ENCODE peak calls at places on chromosomes 11 and 22, in four cellular contexts. D, A, R and I are unnamed samples. For H3K27me3, the result is how much of the 10 kb centered on the place peaks cover.

GRCh38 chr11:119460582-119460981 is 37.6 kb upstream of the THY1 start:
- DNase-seq in D (no peak), A (no peak), R (no peak), I (no peak)

GRCh38 chr11:133070053-133070713 is 462.1 kb downstream of the OPCML start:
- DNase-seq in D (no peak), A (peak), R (peak), I (no peak)

GRCh38 chr11:20611892-20612291 is 12.5 kb downstream of the SLC6A5 start:
- DNase-seq in D (no peak), A (no peak), R (no peak), I (no peak)

GRCh38 chr11:46003647-46004046 is 81.2 kb downstream of the LARGE2 start:
- DNase-seq in D (no peak), A (peak), R (no peak), I (no peak)

GRCh38 chr22:35357883-35358621 is 22.8 kb upstream of the HMOX1 start:
- DNase-seq in D (no peak), A (no peak), R (no peak), I (no peak)

GRCh38 chr11:21475276-21475675 is 717.6 kb upstream of the ANO5 start:
- DNase-seq in D (no peak), A (peak), R (no peak), I (no peak)

GRCh38 chr11:14642453-14642852 is 1.2 kb upstream of the PDE3B start:
- DNase-seq in D (no peak), A (no peak), R (no peak), I (no peak)

GRCh38 chr11:33191456-33191855 is 30.2 kb upstream of the CSTF3 start:
- DNase-seq in D (no peak), A (no peak), R (no peak), I (no peak)

GRCh38 chr11:126049159-126049558 is 13.5 kb downstream of the CDON start:
- DNase-seq in D (no peak), A (no peak), R (no peak), I (no peak)

GRCh38 chr11:110077866-110078325 is 15.3 kb upstream of the ZC3H12C start:
- DNase-seq in D (no peak), A (peak), R (no peak), I (no peak)

GRCh38 chr22:35369996-35370395 is 10.9 kb upstream of the HMOX1 start:
- DNase-seq in D (no peak), A (no peak), R (no peak), I (no peak)

GRCh38 chr11:114921697-114922096 is 243.4 kb downstream of the NXPE2 start:
- DNase-seq in D (no peak), A (no peak), R (no peak), I (no peak)

GRCh38 chr22:40196628-40197027 is 18.9 kb downstream of the TNRC6B start:
- DNase-seq in D (no peak), A (no peak), R (no peak), I (no peak)

GRCh38 chr11:124882339-124883071 is 15.2 kb downstream of the ROBO4 start:
- DNase-seq in D (peak), A (peak), R (peak), I (no peak)
- H3K27me3 ChIP-seq in D (under half), A (under half), R (under half), I (under half)

DNA sequence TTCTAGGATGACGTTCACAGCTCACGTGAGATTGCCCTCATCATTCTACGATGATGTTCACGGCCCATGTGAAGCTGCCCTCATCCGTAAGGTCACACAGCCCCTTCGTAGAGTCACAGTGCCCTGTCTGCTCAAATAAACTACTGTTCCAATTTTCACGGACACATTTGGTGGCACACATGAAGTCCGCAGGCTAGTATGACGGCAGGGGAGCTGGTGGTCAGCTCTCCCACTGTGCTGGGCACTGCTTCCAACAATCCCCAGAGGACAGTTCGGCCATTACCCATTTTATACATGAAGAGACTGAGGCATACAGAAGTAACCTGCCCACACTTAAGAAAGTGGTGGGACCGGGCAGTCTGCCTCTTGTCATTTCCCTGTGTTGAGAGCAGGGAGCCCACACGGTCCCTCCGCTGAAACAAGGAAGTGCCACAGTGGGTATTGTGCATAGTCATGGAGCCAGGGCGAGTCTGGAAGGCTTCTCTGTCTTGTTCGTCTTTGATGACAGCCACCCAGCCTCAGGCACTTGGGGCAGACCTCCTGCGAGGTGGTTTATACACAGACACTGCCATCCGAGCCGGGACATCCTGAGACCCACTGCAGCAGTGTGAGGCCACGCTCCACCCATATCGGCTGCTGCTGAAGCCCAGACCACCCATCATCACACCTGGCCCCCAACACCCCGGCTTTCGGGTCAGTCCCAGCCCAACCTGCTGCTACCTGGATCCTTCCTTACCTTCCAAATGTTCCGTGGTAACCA is 114.3 kb downstream of the PHF21B start:
- DNase-seq in D (peak), A (no peak), R (no peak), I (peak)
- H3K27me3 ChIP-seq in D (under half), A (under half), R (under half), I (under half)

GRCh38 chr11:11003226-11003625 is 145.4 kb upstream of the ZBED5 start:
- DNase-seq in D (no peak), A (no peak), R (no peak), I (no peak)

GRCh38 chr11:10998674-10999073 is 140.8 kb upstream of the ZBED5 start:
- DNase-seq in D (no peak), A (no peak), R (no peak), I (no peak)

GRCh38 chr11:10996678-10997077 is 138.8 kb upstream of the ZBED5 start:
- DNase-seq in D (no peak), A (no peak), R (no peak), I (no peak)

GRCh38 chr11:11004069-11004468 is 146.2 kb upstream of the ZBED5 start:
- DNase-seq in D (no peak), A (no peak), R (no peak), I (no peak)

DNA sequence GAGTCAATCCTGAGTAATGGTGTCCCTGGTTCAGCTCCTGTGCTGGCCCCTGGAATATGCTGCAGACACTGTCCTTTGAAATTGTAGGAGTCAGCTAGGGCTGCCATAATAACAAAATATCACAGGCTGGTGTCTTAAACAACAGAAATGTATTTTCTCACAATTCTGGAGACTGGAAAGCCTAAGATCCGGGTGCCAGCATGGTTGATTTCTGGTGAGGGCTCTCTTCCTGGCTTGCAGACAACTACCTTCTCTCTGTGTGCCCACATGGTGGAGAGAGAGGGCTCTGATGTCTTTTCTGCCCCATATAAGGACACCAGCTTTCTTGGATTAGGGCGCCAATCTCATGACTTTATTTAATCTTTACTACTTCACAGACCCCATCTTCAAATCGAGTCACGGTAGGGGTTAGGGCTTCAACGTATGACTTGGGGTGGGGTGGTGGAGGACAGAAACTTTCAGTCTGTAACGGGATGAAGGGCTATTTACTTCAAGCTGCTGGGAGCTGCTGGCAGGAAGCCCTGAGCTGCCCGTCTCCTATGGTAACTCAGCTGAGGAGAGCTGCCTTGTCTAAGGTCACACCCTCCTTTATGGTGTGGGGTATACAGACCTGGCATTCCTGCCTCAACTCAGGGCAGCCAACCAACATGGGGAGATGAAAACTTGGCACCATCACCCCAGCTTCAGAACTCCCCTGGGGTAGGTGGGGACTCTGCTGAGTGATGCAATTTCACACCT is 142.9 kb upstream of the ZBED5 start:
- DNase-seq in D (no peak), A (no peak), R (no peak), I (no peak)
- H3K27me3 ChIP-seq in D (under half), A (under half), R (under half), I (under half)

DNA sequence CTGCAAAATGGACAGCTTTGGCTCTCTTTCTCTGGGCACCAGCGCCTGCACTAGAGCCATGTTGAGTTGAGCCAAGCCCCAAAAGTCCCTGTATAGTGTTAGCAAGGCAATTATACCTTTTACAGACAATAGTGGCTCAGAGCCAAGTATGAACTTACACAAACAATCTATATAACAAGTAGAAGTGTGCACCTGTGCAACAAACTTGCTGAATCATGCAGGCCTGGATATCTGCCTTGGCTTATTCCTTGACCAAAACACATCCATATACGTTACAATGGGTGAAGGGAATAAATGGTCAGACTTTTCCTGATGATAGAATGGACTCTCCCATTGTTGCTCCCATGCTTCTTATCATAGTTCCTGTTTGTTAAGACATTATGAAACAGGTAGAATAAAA is 3.8 kb upstream of the OR52I2 start:
- DNase-seq in D (no peak), A (no peak), R (no peak), I (no peak)
- H3K27me3 ChIP-seq in D (under half), A (under half), R (under half), I (under half)

GRCh38 chr11:86571273-86571948 is 101.0 kb downstream of the ME3 start:
- DNase-seq in D (no peak), A (peak), R (peak), I (no peak)

GRCh38 chr11:86570020-86570419 is 102.4 kb downstream of the ME3 start:
- DNase-seq in D (no peak), A (no peak), R (no peak), I (no peak)

GRCh38 chr11:86570457-86570856 is 102.0 kb downstream of the ME3 start:
- DNase-seq in D (no peak), A (no peak), R (no peak), I (no peak)

GRCh38 chr11:86565787-86566186 is 106.6 kb downstream of the ME3 start:
- DNase-seq in D (no peak), A (no peak), R (no peak), I (no peak)

DNA sequence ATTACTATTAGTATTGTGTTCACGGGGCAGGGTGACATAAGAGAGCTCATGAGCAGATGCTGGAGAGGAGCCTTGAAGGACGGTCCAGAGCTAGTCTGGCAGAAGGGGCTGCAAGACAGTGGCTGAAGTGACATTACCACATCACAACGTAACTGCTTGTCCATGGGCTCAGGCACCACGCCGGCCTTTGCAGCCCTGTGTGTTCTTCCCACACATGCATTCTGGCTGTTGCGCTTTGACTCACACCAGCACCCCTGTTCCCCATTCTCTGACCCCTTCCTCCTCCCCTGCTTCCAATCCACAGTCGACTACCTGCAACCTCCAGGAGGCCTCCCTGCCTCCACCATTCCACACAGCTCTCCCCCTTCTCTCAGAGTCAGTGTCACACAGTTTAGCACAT is 103.3 kb downstream of the ME3 start:
- DNase-seq in D (no peak), A (no peak), R (no peak), I (no peak)
- H3K27me3 ChIP-seq in D (under half), A (under half), R (under half), I (under half)

GRCh38 chr22:48061726-48062125 is 1299.3 kb downstream of the TBC1D22A start:
- DNase-seq in D (no peak), A (no peak), R (no peak), I (no peak)
- H3K27me3 ChIP-seq in D (under half), A (under half), R (under half), I (under half)

DNA sequence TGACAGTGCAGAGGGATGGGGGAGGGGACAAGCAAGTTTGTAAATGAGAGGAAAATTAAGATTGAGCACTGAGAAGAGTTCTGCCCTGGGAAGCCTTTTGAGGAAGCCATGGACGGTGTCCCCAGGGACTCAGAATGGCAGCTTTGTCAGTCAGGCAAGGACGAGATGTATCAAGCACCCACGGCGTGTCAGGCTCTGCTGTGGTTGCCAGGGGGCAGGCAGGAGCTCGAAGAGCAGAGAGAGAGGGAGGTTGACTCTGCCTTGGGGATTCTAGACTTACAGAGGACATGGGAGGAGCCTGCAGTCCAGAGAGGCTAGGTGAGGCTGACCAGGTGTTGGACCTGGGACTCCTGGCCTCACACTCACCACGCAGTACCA is 29.1 kb upstream of the SYT7 start:
- DNase-seq in D (no peak), A (peak), R (peak), I (no peak)
- H3K27me3 ChIP-seq in D (under half), A (under half), R (under half), I (under half)